ENCODE peak calls at places on chromosome 11, in nine cellular contexts. X is tibial artery, E is mucosa of descending colon, C is AG10803, Q is left ventricle myocardium inferior, L is adrenal gland, A is epithelial cell of esophagus, O is NB4, I is tibial nerve. U is an unnamed sample.
A peak's percentile ranks its signal among the peaks of the same experiment; 100 is the strongest.

GRCh38 chr11:114284021-114284420 is 12.2 kb upstream of the NNMT start:
- DNase-seq in X (no peak), E (peak; percentile 50), C (peak; percentile 36), Q (no peak), L (no peak), A (no peak), O (no peak), I (no peak), U (no peak)

GRCh38 chr11:74754507-74755255 is 6.0 kb downstream of the RNF169 start:
- DNase-seq in X (no peak), E (no peak), C (peak; percentile 89), Q (no peak), L (no peak), A (peak; percentile 91), O (no peak), I (no peak), U (no peak)

GRCh38 chr11:69371731-69372588 is 78.0 kb downstream of the MYEOV start:
- DNase-seq in X (peak; percentile 43), E (peak; percentile 1), C (no peak), Q (peak; percentile 6), L (peak; percentile 6), A (no peak), O (no peak), I (no peak), U (no peak)

GRCh38 chr11:40029406-40029805 is 1430.0 kb downstream of the LRRC4C start:
- DNase-seq in X (no peak), E (peak; percentile 21), C (no peak), Q (no peak), L (no peak), A (no peak), O (no peak), I (no peak), U (peak; percentile 7)

GRCh38 chr11:19301336-19301735 is 60.6 kb upstream of the E2F8 start:
- DNase-seq in X (no peak), E (no peak), C (peak; percentile 44), Q (no peak), L (no peak), A (no peak), O (no peak), I (no peak), U (no peak)

GRCh38 chr11:70005107-70005818 is 72.9 kb upstream of the ANO1 start:
- DNase-seq in X (no peak), E (no peak), C (peak; percentile 73), Q (no peak), L (no peak), A (no peak), O (no peak), I (no peak), U (no peak)

GRCh38 chr11:115787302-115787701 is 283.1 kb upstream of the CADM1 start:
- DNase-seq in X (no peak), E (no peak), C (no peak), Q (no peak), L (no peak), A (no peak), O (no peak), I (no peak), U (no peak)

GRCh38 chr11:66278396-66279091 is 569 bp downstream of the CNIH2 start:
- DNase-seq in X (no peak), E (no peak), C (peak; percentile 20), Q (no peak), L (no peak), A (no peak), O (peak; percentile 43), I (no peak), U (no peak)

GRCh38 chr11:84719935-84720577 is 907.1 kb downstream of the DLG2 start:
- DNase-seq in X (no peak), E (peak; percentile 3), C (no peak), Q (peak; percentile 13), L (no peak), A (no peak), O (no peak), I (no peak), U (no peak)

GRCh38 chr11:41289408-41289807 is 170.0 kb downstream of the LRRC4C start:
- DNase-seq in X (no peak), E (no peak), C (no peak), Q (no peak), L (no peak), A (no peak), O (no peak), I (no peak), U (no peak)

DNA sequence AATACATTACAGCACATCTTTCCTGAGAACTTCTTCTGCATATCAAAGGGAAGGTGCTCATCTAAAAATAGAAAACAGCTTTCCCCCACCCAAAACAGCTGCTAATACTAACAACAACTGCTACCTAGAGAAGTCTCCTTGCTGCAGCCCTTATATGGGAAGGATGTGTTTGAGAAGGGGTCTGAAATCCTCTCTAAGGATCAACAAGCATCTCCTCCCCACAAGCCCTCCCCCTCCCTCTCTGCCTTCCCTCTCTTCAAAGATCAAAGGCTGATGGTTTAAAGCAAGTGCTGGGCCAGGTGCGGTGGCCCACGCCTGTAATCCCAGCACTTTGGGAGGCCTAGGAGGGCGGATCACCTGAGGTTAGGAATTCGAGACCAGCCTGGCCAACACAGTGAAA is 33.5 kb downstream of the SCUBE2 start:
- DNase-seq in X (no peak), E (no peak), C (no peak), Q (no peak), L (no peak), A (no peak), O (no peak), I (no peak), U (no peak)
- H3K4me3 ChIP-seq in X (no peak overlapping the region), E (no peak overlapping the region), C (no peak overlapping the region), Q (no peak overlapping the region), L (no peak overlapping the region), A (no peak overlapping the region), O (no peak overlapping the region), I (no peak overlapping the region), U (no peak overlapping the region)

GRCh38 chr11:12275818-12276217 is 101.6 kb upstream of the PARVA start:
- DNase-seq in X (peak; percentile 55), E (no peak), C (no peak), Q (no peak), L (no peak), A (no peak), O (no peak), I (no peak), U (no peak)
- TF ChIP-seq CTCF in X (no peak), E (no peak), C (no peak), Q (no peak), L (no peak), A (no peak), O (no peak), I (no peak), U (no peak)

GRCh38 chr11:33187851-33188722 is 26.8 kb upstream of the CSTF3 start:
- DNase-seq in X (no peak), E (peak; percentile 38), C (no peak), Q (no peak), L (no peak), A (no peak), O (no peak), I (no peak), U (no peak)

GRCh38 chr11:33182246-33182878 is 21.1 kb upstream of the CSTF3 start:
- DNase-seq in X (no peak), E (peak; percentile 73), C (no peak), Q (no peak), L (no peak), A (no peak), O (no peak), I (no peak), U (no peak)

GRCh38 chr11:33191456-33191855 is 30.2 kb upstream of the CSTF3 start:
- DNase-seq in X (no peak), E (no peak), C (no peak), Q (no peak), L (no peak), A (no peak), O (no peak), I (no peak), U (no peak)

DNA sequence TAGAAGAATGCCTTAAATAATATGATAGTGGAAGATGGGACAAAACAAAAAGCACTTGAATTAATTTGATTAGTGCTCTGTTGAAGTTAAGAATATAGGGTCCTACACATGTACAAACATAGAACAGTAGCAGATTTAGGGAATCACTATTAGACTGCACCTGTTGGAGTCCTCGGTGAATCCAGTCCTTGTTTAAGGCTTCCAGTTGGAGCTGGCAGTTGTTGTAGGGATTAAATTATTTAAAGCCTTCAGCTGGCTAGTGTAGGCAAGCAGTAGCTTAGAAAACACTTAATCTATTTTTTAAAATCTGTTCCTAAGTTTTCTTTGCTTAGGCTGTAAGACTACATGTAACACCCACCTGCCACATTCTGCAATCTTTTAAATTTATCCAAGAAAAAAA is 24.5 kb upstream of the CSTF3 start:
- DNase-seq in X (no peak), E (no peak), C (no peak), Q (no peak), L (no peak), A (no peak), O (no peak), I (no peak), U (no peak)
- H3K4me3 ChIP-seq in X (no peak overlapping the region), E (no peak overlapping the region), C (no peak overlapping the region), Q (no peak overlapping the region), L (no peak overlapping the region), A (no peak overlapping the region), O (no peak overlapping the region), I (no peak overlapping the region), U (no peak overlapping the region)

GRCh38 chr11:116786360-116786759 is 1.5 kb downstream of the ZPR1 start:
- DNase-seq in X (no peak), E (no peak), C (no peak), Q (no peak), L (no peak), A (no peak), O (no peak), I (no peak), U (no peak)

GRCh38 chr11:116788534-116788933 is 711 bp upstream of the ZPR1 start:
- DNase-seq in X (no peak), E (no peak), C (no peak), Q (no peak), L (no peak), A (no peak), O (no peak), I (no peak), U (no peak)

GRCh38 chr11:116787436-116787785 is 412 bp downstream of the ZPR1 start:
- DNase-seq in X (no peak), E (no peak), C (no peak), Q (no peak), L (no peak), A (no peak), O (no peak), I (no peak), U (no peak)

GRCh38 chr11:116786966-116787365 is 857 bp downstream of the ZPR1 start:
- DNase-seq in X (no peak), E (no peak), C (no peak), Q (no peak), L (no peak), A (no peak), O (no peak), I (no peak), U (no peak)

DNA sequence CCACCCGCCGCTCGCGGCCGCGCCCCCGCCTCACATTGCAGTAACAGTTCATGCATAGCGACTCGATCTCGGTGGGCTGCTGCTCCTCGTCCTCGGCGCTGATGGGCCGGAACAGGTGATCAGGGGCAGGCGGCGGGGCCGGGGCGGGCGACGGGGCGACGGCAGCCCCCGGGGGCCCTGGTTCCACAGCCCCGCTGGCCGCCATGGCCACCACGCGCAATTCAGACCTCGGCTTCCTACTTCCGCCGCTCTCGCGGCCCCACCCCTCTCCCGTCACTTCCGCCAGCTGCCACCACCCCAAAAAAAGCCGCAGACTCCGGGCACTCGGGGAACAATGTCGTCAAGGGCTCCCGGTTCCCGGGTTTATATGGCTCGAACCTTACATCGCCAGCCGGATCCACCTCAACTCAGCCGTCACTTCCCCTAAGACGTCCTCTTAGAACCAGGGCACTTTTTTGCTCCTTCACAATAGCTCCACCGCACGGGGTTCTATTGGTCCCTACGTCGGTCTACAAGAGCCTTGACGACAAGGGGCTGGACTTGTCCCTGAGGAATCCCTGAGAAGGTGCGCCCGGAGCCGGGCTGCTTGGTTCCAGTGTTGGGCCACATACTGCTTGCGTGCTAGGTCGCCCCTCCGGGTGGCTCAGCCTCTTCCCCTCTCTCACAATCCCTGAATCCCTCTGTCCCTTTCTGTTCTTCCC is at the start of gene ZPR1:
- DNase-seq in X (peak; percentile 89), E (peak; percentile 93), C (peak; percentile 65), Q (peak; percentile 88), L (peak; percentile 81), A (peak; percentile 72), O (peak; percentile 77), I (peak; percentile 58), U (no peak)
- TF ChIP-seq CTCF in X (peak; percentile 31), E (no peak), C (no peak), Q (peak; percentile 17), L (no peak), A (no peak), O (no peak), I (peak; percentile 45), U (no peak)